ENCODE peak calls at places on chromosomes 7 and 10, in five cellular contexts. R, B, J, P and L are unnamed samples.
A peak's percentile ranks its signal among the peaks of the same experiment; 100 is the strongest.

GRCh38 chr7:131072505-131073091 is 255.1 kb upstream of the MKLN1 start:
- DNase-seq in J (peak; percentile 34), P (no peak), R (peak; percentile 97), B (no peak), L (peak; percentile 32)

GRCh38 chr10:124601016-124601415 is 139.4 kb downstream of the LHPP start:
- DNase-seq in P (no peak), B (no peak), R (no peak), J (no peak), L (no peak)

GRCh38 chr7:126778101-126778500 is 474.6 kb downstream of the GRM8 start:
- DNase-seq in P (no peak), R (peak; percentile 44), B (no peak), J (no peak), L (no peak)

GRCh38 chr7:40843338-40844026 is 708.7 kb downstream of the SUGCT start:
- DNase-seq in J (peak; percentile 45), B (no peak), P (no peak), R (no peak), L (peak; percentile 7)

GRCh38 chr7:44277851-44278250 is 47.5 kb downstream of the CAMK2B start:
- DNase-seq in B (no peak), R (no peak), P (no peak), J (peak; percentile 47), L (no peak)

GRCh38 chr7:51949726-51950644 is 633.4 kb upstream of the COBL start:
- DNase-seq in P (peak; percentile 62), J (no peak), B (peak; percentile 63), R (peak; percentile 79), L (no peak)

GRCh38 chr7:5777932-5778331 is 3.5 kb downstream of the RNF216 start:
- DNase-seq in P (no peak), J (no peak), B (no peak), R (no peak), L (no peak)

GRCh38 chr10:1044146-1044545 is 4.8 kb downstream of the IDI1 start:
- DNase-seq in R (no peak), J (no peak), P (no peak), B (no peak), L (peak; percentile 40)

GRCh38 chr10:69452676-69453415 is 1.6 kb downstream of the TSPAN15 start:
- DNase-seq in P (no peak), J (no peak), B (no peak), R (no peak), L (no peak)

GRCh38 chr10:17201165-17202013 is at the start of gene TRDMT1:
- DNase-seq in J (peak; percentile 86), R (peak; percentile 95), B (peak; percentile 96), P (peak; percentile 90), L (peak; percentile 96)

GRCh38 chr7:159012353-159013069 is 132.2 kb downstream of the VIPR2 start:
- DNase-seq in B (no peak), R (no peak), J (no peak), P (no peak), L (peak; percentile 9)

GRCh38 chr7:5231811-5232484 is 41.9 kb downstream of the WIPI2 start:
- DNase-seq in P (no peak), J (no peak), B (no peak), R (no peak), L (no peak)

GRCh38 chr10:101467286-101467770 is 113.4 kb downstream of the BTRC start:
- DNase-seq in J (peak; percentile 78), R (peak; percentile 89), P (no peak), B (peak; percentile 72), L (peak; percentile 80)

GRCh38 chr7:7210475-7211237 is 28.3 kb downstream of the C1GALT1 start:
- DNase-seq in J (no peak), P (peak; percentile 61), R (peak; percentile 97), B (no peak), L (no peak)
- H3K4me3 ChIP-seq in J (no peak overlapping the region), P (peak overlapping the region; percentile 11), R (no peak overlapping the region), B (no peak overlapping the region), L (no peak overlapping the region)

GRCh38 chr7:2775376-2775775 is 68.7 kb downstream of the GNA12 start:
- DNase-seq in P (no peak), J (no peak), B (no peak), R (no peak), L (no peak)

GRCh38 chr7:2774280-2774679 is 69.8 kb downstream of the GNA12 start:
- DNase-seq in J (no peak), P (no peak), R (no peak), B (no peak), L (no peak)

GRCh38 chr7:2775785-2776184 is 68.3 kb downstream of the GNA12 start:
- DNase-seq in B (no peak), J (no peak), P (no peak), R (no peak), L (no peak)

GRCh38 chr7:2774935-2775334 is 69.2 kb downstream of the GNA12 start:
- DNase-seq in B (no peak), R (no peak), P (no peak), J (no peak), L (no peak)

GRCh38 chr7:2773608-2774007 is 70.5 kb downstream of the GNA12 start:
- DNase-seq in J (no peak), R (no peak), B (no peak), P (no peak), L (no peak)
- H3K23ac ChIP-seq in J (no peak overlapping the region), R (no peak overlapping the region), B (no peak overlapping the region), P (no peak overlapping the region), L (no peak overlapping the region)

DNA sequence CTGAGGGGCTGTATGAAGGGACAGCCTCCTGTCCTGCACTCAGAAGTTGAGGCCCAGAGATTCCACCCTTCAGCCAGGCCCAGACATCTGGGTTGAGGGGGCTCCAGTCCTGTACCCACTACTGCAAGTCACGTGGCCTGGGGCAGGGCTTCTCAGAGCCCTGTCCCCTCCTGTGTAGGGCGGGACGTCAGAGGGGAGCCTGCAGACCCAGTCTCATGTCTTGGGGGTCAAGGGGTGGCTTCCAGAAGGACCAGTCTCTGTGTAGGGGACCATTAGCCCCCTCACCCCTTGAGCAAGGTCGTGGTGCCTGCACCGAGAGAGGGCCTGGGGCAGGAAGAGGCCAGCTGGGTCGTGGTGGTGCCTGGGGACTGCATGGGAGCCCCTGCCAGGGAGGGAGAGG is 593 bp upstream of the PILRA start:
- DNase-seq in R (no peak), J (no peak), B (no peak), P (no peak), L (no peak)
- H3K4me3 ChIP-seq in R (no peak overlapping the region), J (no peak overlapping the region), B (no peak overlapping the region), P (no peak overlapping the region), L (no peak overlapping the region)

DNA sequence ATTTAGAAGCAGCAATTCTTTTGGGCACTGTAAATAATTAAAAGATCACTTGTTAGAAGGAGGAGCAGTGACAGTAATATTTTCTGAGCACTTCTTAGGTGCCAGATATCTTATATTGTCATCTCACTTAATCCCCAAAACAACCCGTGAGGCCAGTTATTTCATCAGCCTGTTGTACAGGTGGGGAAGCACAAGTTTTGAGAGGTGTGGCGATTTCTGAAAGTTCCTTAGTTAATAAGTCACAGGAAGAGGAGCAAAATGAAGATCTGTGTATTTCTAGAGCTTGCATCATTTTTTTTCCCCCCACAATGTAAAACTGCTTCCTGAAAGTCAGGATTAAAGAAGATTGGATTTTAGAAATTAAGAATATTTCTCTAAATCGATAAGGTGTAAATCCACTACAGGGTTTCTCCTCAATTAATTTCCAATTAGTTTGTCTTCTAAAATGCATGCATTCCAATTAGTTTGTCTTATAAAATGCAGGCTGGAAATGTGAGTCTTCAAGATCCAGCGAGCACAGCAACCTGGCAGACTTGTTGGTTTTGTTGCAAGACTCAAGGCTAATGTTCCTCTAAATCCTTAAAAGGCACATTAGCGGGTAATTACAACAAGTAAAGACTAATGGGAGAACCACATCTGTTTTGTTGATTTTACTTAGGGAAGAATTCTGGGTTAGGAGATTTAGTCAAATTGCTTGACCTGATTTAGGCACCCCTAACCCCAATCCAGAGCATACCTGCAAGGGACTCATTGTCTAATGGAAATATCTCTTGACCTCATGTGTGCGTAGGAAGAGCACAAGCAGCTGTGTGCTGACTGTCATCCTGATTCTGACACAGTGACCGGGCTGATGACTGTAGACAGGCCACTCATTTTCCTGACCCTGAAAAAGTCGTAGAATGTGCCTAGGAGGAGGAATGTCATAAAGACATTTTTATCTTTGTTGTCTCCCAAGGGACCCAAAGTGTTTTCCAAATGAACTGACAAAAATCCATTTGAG is 272.0 kb downstream of the BAMBI start:
- DNase-seq in R (peak; percentile 23), B (no peak), P (no peak), J (peak; percentile 16), L (no peak)
- H3K23ac ChIP-seq in R (no peak overlapping the region), B (no peak overlapping the region), P (no peak overlapping the region), J (no peak overlapping the region), L (no peak overlapping the region)

GRCh38 chr10:29642996-29643395 is 8.2 kb upstream of the SVIL start:
- DNase-seq in B (no peak), R (no peak), J (peak; percentile 87), P (no peak), L (peak; percentile 88)
- H3K4me3 ChIP-seq in B (no peak overlapping the region), R (no peak overlapping the region), J (no peak overlapping the region), P (no peak overlapping the region), L (no peak overlapping the region)